ENCODE peak calls at places on chromosomes 7 and 10, in nine cellular contexts. One of them, this sample, is unnamed.
A peak's percentile ranks its signal among the peaks of the same experiment; 100 is the strongest.

GRCh38 chr10:37975407-37975991 is 948 bp downstream of the ZNF25 start:
- DNase-seq in nucleus accumbens: no peak
- DNase-seq in DMS79: no peak
- DNase-seq in SK-MEL-5: no peak
- DNase-seq in HepG2: no peak
- DNase-seq in Panc1: no peak
- DNase-seq in epithelial cell of esophagus: peak; percentile 8
- DNase-seq in iris pigment epithelial cell: peak; percentile 22
- DNase-seq in small intestine: peak; percentile 27
- DNase-seq in this sample: no peak

GRCh38 chr10:944034-944831 is 12.7 kb upstream of the LARP4B start:
- DNase-seq in nucleus accumbens: no peak
- DNase-seq in DMS79: no peak
- DNase-seq in SK-MEL-5: no peak
- DNase-seq in HepG2: no peak
- DNase-seq in Panc1: no peak
- DNase-seq in epithelial cell of esophagus: peak; percentile 63
- DNase-seq in iris pigment epithelial cell: peak; percentile 60
- DNase-seq in small intestine: peak; percentile 70
- DNase-seq in this sample: no peak

GRCh38 chr10:79269443-79269842 is 77.8 kb upstream of the PPIF start:
- DNase-seq in nucleus accumbens: no peak
- DNase-seq in DMS79: no peak
- DNase-seq in SK-MEL-5: no peak
- DNase-seq in HepG2: no peak
- DNase-seq in Panc1: no peak
- DNase-seq in epithelial cell of esophagus: no peak
- DNase-seq in iris pigment epithelial cell: no peak
- DNase-seq in small intestine: no peak
- DNase-seq in this sample: peak; percentile 44

GRCh38 chr10:119103241-119103640 is 672 bp upstream of the DENND10 start:
- DNase-seq in nucleus accumbens: no peak
- DNase-seq in DMS79: no peak
- DNase-seq in SK-MEL-5: no peak
- DNase-seq in HepG2: no peak
- DNase-seq in Panc1: no peak
- DNase-seq in epithelial cell of esophagus: no peak
- DNase-seq in iris pigment epithelial cell: no peak
- DNase-seq in small intestine: no peak
- DNase-seq in this sample: no peak

GRCh38 chr7:33339074-33339805 is 209.9 kb downstream of the BBS9 start:
- DNase-seq in nucleus accumbens: no peak
- DNase-seq in DMS79: no peak
- DNase-seq in SK-MEL-5: no peak
- DNase-seq in HepG2: no peak
- DNase-seq in Panc1: no peak
- DNase-seq in epithelial cell of esophagus: peak; percentile 23
- DNase-seq in iris pigment epithelial cell: no peak
- DNase-seq in small intestine: no peak
- DNase-seq in this sample: no peak

GRCh38 chr7:22153427-22154106 is 203.4 kb downstream of the RAPGEF5 start:
- DNase-seq in nucleus accumbens: no peak
- DNase-seq in DMS79: no peak
- DNase-seq in SK-MEL-5: no peak
- DNase-seq in HepG2: no peak
- DNase-seq in Panc1: no peak
- DNase-seq in epithelial cell of esophagus: no peak
- DNase-seq in iris pigment epithelial cell: no peak
- DNase-seq in small intestine: no peak
- DNase-seq in this sample: peak; percentile 56

GRCh38 chr10:98430427-98430826 is 15.4 kb upstream of the PYROXD2 start:
- DNase-seq in nucleus accumbens: no peak
- DNase-seq in DMS79: no peak
- DNase-seq in SK-MEL-5: no peak
- DNase-seq in HepG2: no peak
- DNase-seq in Panc1: no peak
- DNase-seq in epithelial cell of esophagus: no peak
- DNase-seq in iris pigment epithelial cell: no peak
- DNase-seq in small intestine: no peak
- DNase-seq in this sample: no peak

GRCh38 chr10:30857803-30858202 is 173.9 kb downstream of the ZNF438 start:
- DNase-seq in nucleus accumbens: peak; percentile 21
- DNase-seq in DMS79: no peak
- DNase-seq in SK-MEL-5: peak; percentile 31
- DNase-seq in HepG2: no peak
- DNase-seq in Panc1: no peak
- DNase-seq in epithelial cell of esophagus: peak; percentile 13
- DNase-seq in iris pigment epithelial cell: peak; percentile 92
- DNase-seq in small intestine: peak; percentile 1
- DNase-seq in this sample: no peak

GRCh38 chr7:105581066-105581811 is at the start of gene EFCAB10:
- DNase-seq in nucleus accumbens: peak; percentile 87
- DNase-seq in DMS79: peak; percentile 21
- DNase-seq in SK-MEL-5: no peak
- DNase-seq in HepG2: peak; percentile 75
- DNase-seq in Panc1: peak; percentile 59
- DNase-seq in epithelial cell of esophagus: peak; percentile 63
- DNase-seq in iris pigment epithelial cell: peak; percentile 52
- DNase-seq in small intestine: peak; percentile 72
- DNase-seq in this sample: peak; percentile 95

GRCh38 chr10:124145109-124145860 is 51.9 kb upstream of the CHST15 start:
- DNase-seq in nucleus accumbens: no peak
- DNase-seq in DMS79: no peak
- DNase-seq in SK-MEL-5: no peak
- DNase-seq in HepG2: no peak
- DNase-seq in Panc1: no peak
- DNase-seq in epithelial cell of esophagus: peak; percentile 34
- DNase-seq in iris pigment epithelial cell: peak; percentile 49
- DNase-seq in small intestine: peak; percentile 5
- DNase-seq in this sample: no peak

GRCh38 chr7:82593780-82594179 is 150.2 kb upstream of the CACNA2D1 start:
- DNase-seq in nucleus accumbens: no peak
- DNase-seq in DMS79: no peak
- DNase-seq in SK-MEL-5: no peak
- DNase-seq in HepG2: no peak
- DNase-seq in Panc1: no peak
- DNase-seq in epithelial cell of esophagus: peak; percentile 70
- DNase-seq in iris pigment epithelial cell: no peak
- DNase-seq in small intestine: peak; percentile 60
- DNase-seq in this sample: no peak

GRCh38 chr7:16785846-16786245 is 19.0 kb downstream of the AGR2 start:
- DNase-seq in nucleus accumbens: no peak
- DNase-seq in DMS79: no peak
- DNase-seq in SK-MEL-5: peak; percentile 71
- DNase-seq in HepG2: no peak
- DNase-seq in Panc1: no peak
- DNase-seq in epithelial cell of esophagus: no peak
- DNase-seq in iris pigment epithelial cell: no peak
- DNase-seq in small intestine: no peak
- DNase-seq in this sample: no peak

GRCh38 chr10:132423966-132424847 is 27.2 kb downstream of the PWWP2B start:
- DNase-seq in nucleus accumbens: peak; percentile 63
- DNase-seq in DMS79: peak; percentile 59
- DNase-seq in SK-MEL-5: no peak
- DNase-seq in HepG2: no peak
- DNase-seq in Panc1: no peak
- DNase-seq in epithelial cell of esophagus: peak; percentile 87
- DNase-seq in iris pigment epithelial cell: no peak
- DNase-seq in small intestine: no peak
- DNase-seq in this sample: no peak

GRCh38 chr10:9254353-9254752 is 1199.9 kb downstream of the GATA3 start:
- DNase-seq in nucleus accumbens: no peak
- DNase-seq in DMS79: no peak
- DNase-seq in SK-MEL-5: no peak
- DNase-seq in HepG2: no peak
- DNase-seq in Panc1: peak; percentile 7
- DNase-seq in epithelial cell of esophagus: peak; percentile 27
- DNase-seq in iris pigment epithelial cell: peak; percentile 39
- DNase-seq in small intestine: no peak
- DNase-seq in this sample: no peak

GRCh38 chr7:122219253-122219865 is 75.3 kb upstream of the AASS start:
- DNase-seq in nucleus accumbens: no peak
- DNase-seq in DMS79: no peak
- DNase-seq in SK-MEL-5: peak; percentile 60
- DNase-seq in HepG2: peak; percentile 13
- DNase-seq in Panc1: peak; percentile 27
- DNase-seq in epithelial cell of esophagus: peak; percentile 39
- DNase-seq in iris pigment epithelial cell: peak; percentile 24
- DNase-seq in small intestine: peak; percentile 19
- DNase-seq in this sample: peak; percentile 3

GRCh38 chr7:4523219-4523618 is 158.9 kb upstream of the FOXK1 start:
- DNase-seq in nucleus accumbens: no peak
- DNase-seq in DMS79: no peak
- DNase-seq in SK-MEL-5: no peak
- DNase-seq in HepG2: no peak
- DNase-seq in Panc1: no peak
- DNase-seq in epithelial cell of esophagus: no peak
- DNase-seq in iris pigment epithelial cell: no peak
- DNase-seq in small intestine: no peak
- DNase-seq in this sample: no peak

GRCh38 chr10:74593470-74593869 is 232.9 kb upstream of the KAT6B start:
- DNase-seq in nucleus accumbens: no peak
- DNase-seq in DMS79: no peak
- DNase-seq in SK-MEL-5: peak; percentile 9
- DNase-seq in HepG2: no peak
- DNase-seq in Panc1: peak; percentile 8
- DNase-seq in epithelial cell of esophagus: peak; percentile 71
- DNase-seq in iris pigment epithelial cell: peak; percentile 78
- DNase-seq in small intestine: no peak
- DNase-seq in this sample: no peak

GRCh38 chr10:19488592-19489280 is 327.5 kb upstream of the PLXDC2 start:
- DNase-seq in nucleus accumbens: peak; percentile 54
- DNase-seq in DMS79: no peak
- DNase-seq in SK-MEL-5: peak; percentile 4
- DNase-seq in HepG2: peak; percentile 5
- DNase-seq in Panc1: no peak
- DNase-seq in epithelial cell of esophagus: peak; percentile 4
- DNase-seq in iris pigment epithelial cell: peak; percentile 3
- DNase-seq in small intestine: no peak
- DNase-seq in this sample: peak; percentile 54

GRCh38 chr7:138396251-138397070 is 63.6 kb upstream of the TRIM24 start:
- DNase-seq in nucleus accumbens: no peak
- DNase-seq in DMS79: no peak
- DNase-seq in SK-MEL-5: no peak
- DNase-seq in HepG2: peak; percentile 100
- DNase-seq in Panc1: no peak
- DNase-seq in epithelial cell of esophagus: no peak
- DNase-seq in iris pigment epithelial cell: no peak
- DNase-seq in small intestine: peak; percentile 80
- DNase-seq in this sample: no peak

GRCh38 chr10:115558252-115558651 is 465.1 kb downstream of the ATRNL1 start:
- DNase-seq in nucleus accumbens: no peak
- DNase-seq in DMS79: no peak
- DNase-seq in SK-MEL-5: no peak
- DNase-seq in HepG2: no peak
- DNase-seq in Panc1: no peak
- DNase-seq in epithelial cell of esophagus: no peak
- DNase-seq in iris pigment epithelial cell: no peak
- DNase-seq in small intestine: no peak
- DNase-seq in this sample: no peak

GRCh38 chr7:24192701-24193100 is 91.3 kb upstream of the NPY start:
- DNase-seq in nucleus accumbens: no peak
- DNase-seq in DMS79: no peak
- DNase-seq in SK-MEL-5: no peak
- DNase-seq in HepG2: no peak
- DNase-seq in Panc1: no peak
- DNase-seq in epithelial cell of esophagus: no peak
- DNase-seq in iris pigment epithelial cell: no peak
- DNase-seq in small intestine: peak; percentile 33
- DNase-seq in this sample: no peak

GRCh38 chr10:118721005-118721876 is 33.5 kb downstream of the CACUL1 start:
- DNase-seq in nucleus accumbens: peak; percentile 48
- DNase-seq in DMS79: no peak
- DNase-seq in SK-MEL-5: peak; percentile 64
- DNase-seq in HepG2: peak; percentile 28
- DNase-seq in Panc1: peak; percentile 50
- DNase-seq in epithelial cell of esophagus: peak; percentile 61
- DNase-seq in iris pigment epithelial cell: peak; percentile 60
- DNase-seq in small intestine: peak; percentile 56
- DNase-seq in this sample: peak; percentile 47

GRCh38 chr10:65342226-65342625 is 1583.6 kb upstream of the LRRTM3 start:
- DNase-seq in nucleus accumbens: no peak
- DNase-seq in DMS79: no peak
- DNase-seq in SK-MEL-5: peak; percentile 48
- DNase-seq in HepG2: no peak
- DNase-seq in Panc1: no peak
- DNase-seq in epithelial cell of esophagus: no peak
- DNase-seq in iris pigment epithelial cell: no peak
- DNase-seq in small intestine: no peak
- DNase-seq in this sample: no peak

GRCh38 chr10:86230538-86231180 is 135.9 kb downstream of the GRID1 start:
- DNase-seq in nucleus accumbens: no peak
- DNase-seq in DMS79: no peak
- DNase-seq in SK-MEL-5: no peak
- DNase-seq in HepG2: no peak
- DNase-seq in Panc1: no peak
- DNase-seq in epithelial cell of esophagus: no peak
- DNase-seq in iris pigment epithelial cell: no peak
- DNase-seq in small intestine: no peak
- DNase-seq in this sample: no peak

GRCh38 chr10:114140036-114140435 is 34.0 kb downstream of the CCDC186 start:
- DNase-seq in nucleus accumbens: no peak
- DNase-seq in DMS79: no peak
- DNase-seq in SK-MEL-5: no peak
- DNase-seq in HepG2: no peak
- DNase-seq in Panc1: no peak
- DNase-seq in epithelial cell of esophagus: no peak
- DNase-seq in iris pigment epithelial cell: no peak
- DNase-seq in small intestine: no peak
- DNase-seq in this sample: no peak

GRCh38 chr10:97422921-97423420 is 3.0 kb upstream of the PGAM1 start:
- DNase-seq in nucleus accumbens: peak; percentile 44
- DNase-seq in DMS79: no peak
- DNase-seq in SK-MEL-5: no peak
- DNase-seq in HepG2: no peak
- DNase-seq in Panc1: no peak
- DNase-seq in epithelial cell of esophagus: peak; percentile 89
- DNase-seq in iris pigment epithelial cell: peak; percentile 96
- DNase-seq in small intestine: no peak
- DNase-seq in this sample: no peak

GRCh38 chr7:1096156-1097119 is 8.5 kb downstream of the GPER1 start:
- DNase-seq in nucleus accumbens: peak; percentile 40
- DNase-seq in DMS79: peak; percentile 24
- DNase-seq in SK-MEL-5: no peak
- DNase-seq in HepG2: no peak
- DNase-seq in Panc1: no peak
- DNase-seq in epithelial cell of esophagus: no peak
- DNase-seq in iris pigment epithelial cell: no peak
- DNase-seq in small intestine: no peak
- DNase-seq in this sample: no peak

GRCh38 chr10:69757553-69758309 is 44.0 kb upstream of the COL13A1 start:
- DNase-seq in nucleus accumbens: peak; percentile 32
- DNase-seq in DMS79: no peak
- DNase-seq in SK-MEL-5: no peak
- DNase-seq in HepG2: no peak
- DNase-seq in Panc1: no peak
- DNase-seq in epithelial cell of esophagus: peak; percentile 13
- DNase-seq in iris pigment epithelial cell: peak; percentile 50
- DNase-seq in small intestine: peak; percentile 31
- DNase-seq in this sample: peak; percentile 56

GRCh38 chr10:59991661-59992060 is 85.3 kb upstream of the CCDC6 start:
- DNase-seq in nucleus accumbens: peak; percentile 71
- DNase-seq in DMS79: peak; percentile 85
- DNase-seq in SK-MEL-5: no peak
- DNase-seq in HepG2: no peak
- DNase-seq in Panc1: no peak
- DNase-seq in epithelial cell of esophagus: peak; percentile 88
- DNase-seq in iris pigment epithelial cell: peak; percentile 90
- DNase-seq in small intestine: peak; percentile 87
- DNase-seq in this sample: no peak

GRCh38 chr7:1988533-1988930 is 244.2 kb downstream of the MAD1L1 start:
- DNase-seq in nucleus accumbens: no peak
- DNase-seq in DMS79: no peak
- DNase-seq in SK-MEL-5: no peak
- DNase-seq in HepG2: no peak
- DNase-seq in Panc1: no peak
- DNase-seq in epithelial cell of esophagus: no peak
- DNase-seq in iris pigment epithelial cell: no peak
- DNase-seq in small intestine: no peak
- DNase-seq in this sample: no peak